ENCODE peak calls at places on chromosomes 7 and 10, in four cellular contexts. N is astrocyte of the spinal cord, X is cardiac muscle cell, J is GM12864. S is an unnamed sample.

GRCh38 chr10:71974489-71975011 is 10.4 kb downstream of the CHST3 start:
- DNase-seq in N (peak; percentile 59), X (no peak), J (no peak), S (peak; percentile 41)

GRCh38 chr10:47278720-47279119 is 21.3 kb upstream of the GDF10 start:
- DNase-seq in N (no peak), X (no peak), J (no peak), S (no peak)

GRCh38 chr10:3162533-3162932 is 10.0 kb downstream of the PITRM1 start:
- DNase-seq in N (no peak), X (no peak), J (no peak), S (no peak)

GRCh38 chr10:91597397-91597881 is 35.4 kb downstream of the PPP1R3C start:
- DNase-seq in N (peak; percentile 51), X (peak; percentile 42), J (no peak), S (no peak)

GRCh38 chr10:104293021-104293420 is 24.0 kb downstream of the GSTO2 start:
- DNase-seq in N (peak; percentile 57), X (no peak), J (no peak), S (no peak)

GRCh38 chr10:103842605-103843004 is 12.8 kb downstream of the SH3PXD2A start:
- DNase-seq in N (no peak), X (no peak), J (no peak), S (no peak)

GRCh38 chr10:54665122-54665521 is 135.9 kb downstream of the PCDH15 start:
- DNase-seq in N (no peak), X (no peak), J (no peak), S (no peak)

GRCh38 chr7:24073651-24074420 is 210.2 kb upstream of the NPY start:
- DNase-seq in N (no peak), X (no peak), J (no peak), S (no peak)

GRCh38 chr7:2104107-2104710 is 128.5 kb downstream of the MAD1L1 start:
- DNase-seq in N (peak; percentile 91), X (peak; percentile 79), J (no peak), S (peak; percentile 72)

GRCh38 chr7:135169141-135169935 is 1.2 kb downstream of the CYREN start:
- DNase-seq in N (no peak), X (peak; percentile 17), J (no peak), S (peak; percentile 91)

GRCh38 chr10:95246582-95247051 is 44.2 kb downstream of the PDLIM1 start:
- DNase-seq in N (peak; percentile 79), X (peak; percentile 92), J (peak; percentile 57), S (peak; percentile 90)

GRCh38 chr10:3780056-3780765 is 4.8 kb downstream of the KLF6 start:
- DNase-seq in N (peak; percentile 63), X (no peak), J (no peak), S (no peak)

GRCh38 chr10:70816220-70816894 is 609 bp downstream of the SGPL1 start:
- DNase-seq in N (peak; percentile 92), X (peak; percentile 84), J (no peak), S (peak; percentile 54)

GRCh38 chr10:120262857-120263547 is 194.0 kb upstream of the PLPP4 start:
- DNase-seq in N (peak; percentile 52), X (no peak), J (peak; percentile 2), S (peak; percentile 10)

GRCh38 chr7:123725586-123726171 is 23.1 kb downstream of the WASL start:
- DNase-seq in N (no peak), X (no peak), J (no peak), S (no peak)

GRCh38 chr7:73971701-73972341 is 56.2 kb upstream of the ELN start:
- DNase-seq in N (no peak), X (no peak), J (no peak), S (no peak)

GRCh38 chr10:112875474-112876267 is 74.4 kb upstream of the TCF7L2 start:
- DNase-seq in N (peak; percentile 60), X (no peak), J (no peak), S (peak; percentile 9)

GRCh38 chr10:33263453-33263852 is 71.0 kb downstream of the NRP1 start:
- DNase-seq in N (no peak), X (no peak), J (no peak), S (no peak)

GRCh38 chr10:11714750-11715365 is 27.3 kb upstream of the ECHDC3 start:
- DNase-seq in N (no peak), X (no peak), J (no peak), S (no peak)

GRCh38 chr10:59750155-59750945 is 2.9 kb downstream of the MRLN start:
- DNase-seq in N (no peak), X (no peak), J (no peak), S (no peak)

GRCh38 chr10:72691470-72692056 is 380 bp upstream of the MCU start:
- DNase-seq in N (no peak), X (no peak), J (no peak), S (no peak)

GRCh38 chr7:43758029-43758860 is at the start of gene BLVRA:
- DNase-seq in N (peak; percentile 23), X (peak; percentile 74), J (no peak), S (peak; percentile 72)

GRCh38 chr10:120022357-120022756 is 129.8 kb downstream of the SEC23IP start:
- DNase-seq in N (no peak), X (no peak), J (no peak), S (no peak)

GRCh38 chr7:20778063-20778721 is 8.5 kb downstream of the SP8 start:
- DNase-seq in N (no peak), X (peak; percentile 86), J (no peak), S (no peak)

GRCh38 chr10:71291501-71291900 is 27.6 kb upstream of the SLC29A3 start:
- DNase-seq in N (no peak), X (no peak), J (no peak), S (no peak)

GRCh38 chr10:69789164-69789576 is 12.5 kb upstream of the COL13A1 start:
- DNase-seq in N (peak; percentile 62), X (no peak), J (no peak), S (no peak)

GRCh38 chr7:41164440-41164839 is 538.5 kb downstream of the INHBA start:
- DNase-seq in N (peak; percentile 25), X (no peak), J (no peak), S (no peak)
- H3K4me3 ChIP-seq in N (no peak overlapping the region), X (no peak overlapping the region), J (no peak overlapping the region), S (no peak overlapping the region)

GRCh38 chr7:103074519-103075336 is at the start of the genes ARMC10 and FBXL13:
- DNase-seq in N (peak; percentile 89), X (peak; percentile 92), J (peak; percentile 80), S (peak; percentile 93)
- TF ChIP-seq CTCF in N (no peak), X (peak; percentile 19), J (peak; percentile 12), S (no peak)

GRCh38 chr7:106814887-106815286 is 50.2 kb upstream of the PIK3CG start:
- DNase-seq in N (no peak), X (no peak), J (no peak), S (no peak)

GRCh38 chr7:106818736-106819135 is 46.3 kb upstream of the PIK3CG start:
- DNase-seq in N (no peak), X (no peak), J (no peak), S (no peak)

GRCh38 chr7:106819546-106819945 is 45.5 kb upstream of the PIK3CG start:
- DNase-seq in N (no peak), X (no peak), J (no peak), S (no peak)

GRCh38 chr7:106813705-106814305 is 51.3 kb upstream of the PIK3CG start:
- DNase-seq in N (peak; percentile 19), X (no peak), J (no peak), S (no peak)

DNA sequence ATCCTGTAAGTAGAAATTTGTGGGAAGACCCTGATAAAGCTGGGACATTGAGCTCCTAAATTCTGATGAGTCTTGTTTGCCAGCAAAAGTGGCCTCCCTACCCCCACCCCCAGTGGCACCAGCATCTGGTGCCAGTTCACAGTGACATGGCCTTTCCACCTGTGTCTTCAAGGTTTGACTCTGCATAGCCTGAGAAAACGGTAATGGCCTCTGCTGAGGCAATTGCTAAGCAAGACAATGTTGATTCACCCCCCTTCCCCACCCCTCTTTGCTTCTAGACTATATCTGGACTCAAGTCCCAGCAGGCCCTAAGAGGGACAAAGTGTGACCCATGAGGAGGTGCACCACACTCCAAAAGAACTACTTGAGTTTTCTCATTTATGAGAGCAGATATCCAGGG is 48.0 kb upstream of the PIK3CG start:
- DNase-seq in N (no peak), X (no peak), J (no peak), S (no peak)
- H3K4me3 ChIP-seq in N (no peak overlapping the region), X (no peak overlapping the region), J (no peak overlapping the region), S (no peak overlapping the region)

DNA sequence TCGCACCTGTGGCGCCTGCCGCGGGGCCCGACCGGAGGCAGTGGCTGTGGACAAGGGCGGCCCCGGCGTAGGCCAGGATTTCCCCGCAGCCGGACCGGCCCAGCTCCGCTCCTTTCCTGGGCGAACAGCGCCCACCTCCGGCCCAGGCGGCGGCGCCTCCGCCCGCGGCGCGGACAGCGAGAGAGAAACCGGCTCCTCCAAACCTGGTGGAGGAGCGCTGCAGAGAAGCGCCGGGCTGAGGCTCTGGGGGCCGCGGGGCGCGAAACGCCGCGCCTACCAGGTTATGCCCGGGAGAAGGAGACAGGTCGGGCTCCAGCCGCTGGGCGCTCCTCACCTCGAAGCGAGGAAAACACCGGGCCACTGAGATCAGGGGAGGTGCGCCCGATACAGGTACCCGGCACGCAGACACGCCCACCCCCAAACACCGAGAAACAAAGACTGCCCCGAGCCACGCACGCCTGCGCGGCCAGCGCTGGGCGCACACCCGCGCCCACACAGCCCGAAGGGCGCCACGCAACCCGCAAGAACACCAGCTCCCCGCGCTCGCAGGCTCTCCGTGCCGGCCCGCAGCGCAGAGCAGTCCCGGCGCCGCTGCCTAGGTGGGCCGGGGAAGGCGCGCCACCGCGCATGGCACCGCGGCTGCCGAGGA is 3.3 kb downstream of the GRID1 start:
- DNase-seq in N (no peak), X (peak; percentile 84), J (no peak), S (no peak)
- TF ChIP-seq CTCF in N (peak; percentile 18), X (peak; percentile 39), J (peak; percentile 45), S (peak; percentile 12)

GRCh38 chr10:99233680-99234018 is 2.0 kb downstream of the HPSE2 start:
- DNase-seq in N (no peak), X (peak; percentile 24), J (no peak), S (no peak)

GRCh38 chr10:99234067-99234738 is 1.4 kb downstream of the HPSE2 start:
- DNase-seq in N (peak; percentile 22), X (peak; percentile 66), J (peak; percentile 76), S (peak; percentile 87)

GRCh38 chr10:99235469-99235871 is at the start of gene HPSE2:
- DNase-seq in N (no peak), X (no peak), J (no peak), S (no peak)

GRCh38 chr10:99235872-99236626 is 397 bp upstream of the HPSE2 start:
- DNase-seq in N (no peak), X (peak; percentile 72), J (no peak), S (no peak)

DNA sequence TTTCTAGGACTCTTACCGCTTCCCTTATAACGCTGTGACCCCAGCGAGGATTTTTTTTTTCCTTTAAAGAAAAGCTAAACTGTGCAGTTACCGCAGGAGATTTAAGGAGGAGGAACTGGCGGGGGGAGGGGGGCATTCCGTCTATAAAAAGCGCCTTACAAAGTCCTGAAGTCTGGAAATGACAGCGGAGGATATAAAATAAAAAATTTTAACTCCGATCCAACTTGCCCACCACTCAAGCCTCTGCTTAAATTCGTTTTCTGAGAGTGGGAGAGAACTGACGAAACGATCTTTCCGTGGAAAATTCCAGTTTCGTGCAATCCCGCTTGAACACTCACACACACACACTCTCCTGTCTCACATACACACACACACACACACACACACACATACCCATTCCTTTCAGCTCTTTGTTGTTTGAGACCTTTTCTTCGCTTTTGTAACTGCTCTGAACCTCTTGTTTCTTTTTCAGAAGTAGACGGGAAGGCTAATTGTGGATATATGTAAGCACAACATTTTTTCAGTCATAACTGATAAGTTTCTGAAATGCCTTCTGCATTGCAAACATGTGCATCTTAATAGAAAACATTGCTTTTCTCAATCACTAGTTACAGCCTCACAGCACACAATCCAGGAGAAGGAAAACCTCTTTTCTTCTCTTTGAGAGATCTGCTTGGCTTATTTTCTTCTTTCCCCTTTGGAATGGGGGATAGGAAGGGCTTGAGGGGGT is 748 bp downstream of the HPSE2 start:
- DNase-seq in N (peak; percentile 3), X (no peak), J (no peak), S (no peak)
- H3K4me3 ChIP-seq in N (no peak overlapping the region), X (peak overlapping the region; percentile 36), J (no peak overlapping the region), S (no peak overlapping the region)